ENCODE peak calls at places on chromosome 2, in five cellular contexts. One of them, this sample, is unnamed.

GRCh38 chr2:10552871-10553245 is 104.7 kb upstream of the ODC1 start:
- DNase-seq in body of pancreas: no peak
- DNase-seq in HepG2: no peak
- DNase-seq in CD8-positive, alpha-beta T cell: no peak
- DNase-seq in NCI-H510A treated with DMSO at 0.1 percent for 48 hours: no peak
- DNase-seq in this sample: no peak

GRCh38 chr2:29309090-29310054 is 194.2 kb downstream of the CLIP4 start:
- DNase-seq in HepG2: peak; percentile 62
- DNase-seq in NCI-H510A treated with DMSO at 0.1 percent for 48 hours: peak; percentile 60
- DNase-seq in CD8-positive, alpha-beta T cell: no peak
- DNase-seq in body of pancreas: peak; percentile 73
- DNase-seq in this sample: peak; percentile 58

GRCh38 chr2:65786765-65787164 is 354.4 kb upstream of the SPRED2 start:
- DNase-seq in HepG2: no peak
- DNase-seq in CD8-positive, alpha-beta T cell: no peak
- DNase-seq in NCI-H510A treated with DMSO at 0.1 percent for 48 hours: no peak
- DNase-seq in body of pancreas: no peak
- DNase-seq in this sample: no peak

GRCh38 chr2:12856934-12857660 is 140.4 kb downstream of the TRIB2 start:
- DNase-seq in NCI-H510A treated with DMSO at 0.1 percent for 48 hours: no peak
- DNase-seq in HepG2: no peak
- DNase-seq in CD8-positive, alpha-beta T cell: no peak
- DNase-seq in body of pancreas: no peak
- DNase-seq in this sample: no peak

GRCh38 chr2:216710531-216711282 is 15.4 kb upstream of the IGFBP5 start:
- DNase-seq in body of pancreas: no peak
- DNase-seq in CD8-positive, alpha-beta T cell: no peak
- DNase-seq in NCI-H510A treated with DMSO at 0.1 percent for 48 hours: no peak
- DNase-seq in HepG2: no peak
- DNase-seq in this sample: no peak

GRCh38 chr2:220336771-220337170 is 709.3 kb downstream of the SLC4A3 start:
- DNase-seq in HepG2: no peak
- DNase-seq in NCI-H510A treated with DMSO at 0.1 percent for 48 hours: no peak
- DNase-seq in body of pancreas: no peak
- DNase-seq in CD8-positive, alpha-beta T cell: no peak
- DNase-seq in this sample: no peak

GRCh38 chr2:14344355-14344754 is 288.2 kb upstream of the LRATD1 start:
- DNase-seq in body of pancreas: no peak
- DNase-seq in NCI-H510A treated with DMSO at 0.1 percent for 48 hours: no peak
- DNase-seq in CD8-positive, alpha-beta T cell: no peak
- DNase-seq in HepG2: no peak
- DNase-seq in this sample: no peak

GRCh38 chr2:129248183-129248582 is 731.3 kb upstream of the RAB6C start:
- DNase-seq in body of pancreas: no peak
- DNase-seq in NCI-H510A treated with DMSO at 0.1 percent for 48 hours: no peak
- DNase-seq in HepG2: no peak
- DNase-seq in CD8-positive, alpha-beta T cell: no peak
- DNase-seq in this sample: no peak

GRCh38 chr2:228318218-228318617 is 136.7 kb upstream of the SPHKAP start:
- DNase-seq in NCI-H510A treated with DMSO at 0.1 percent for 48 hours: peak; percentile 48
- DNase-seq in HepG2: peak; percentile 12
- DNase-seq in body of pancreas: peak; percentile 40
- DNase-seq in CD8-positive, alpha-beta T cell: no peak
- DNase-seq in this sample: no peak

GRCh38 chr2:32284321-32284720 is 6.6 kb downstream of the YIPF4 start:
- DNase-seq in NCI-H510A treated with DMSO at 0.1 percent for 48 hours: no peak
- DNase-seq in HepG2: no peak
- DNase-seq in CD8-positive, alpha-beta T cell: no peak
- DNase-seq in body of pancreas: no peak
- DNase-seq in this sample: no peak

GRCh38 chr2:7845332-7845731 is 836.5 kb upstream of the ID2 start:
- DNase-seq in CD8-positive, alpha-beta T cell: no peak
- DNase-seq in body of pancreas: no peak
- DNase-seq in NCI-H510A treated with DMSO at 0.1 percent for 48 hours: no peak
- DNase-seq in HepG2: peak; percentile 10
- DNase-seq in this sample: no peak

GRCh38 chr2:240925576-240926515 is 19.7 kb downstream of the CROCC2 start:
- DNase-seq in CD8-positive, alpha-beta T cell: no peak
- DNase-seq in HepG2: no peak
- DNase-seq in body of pancreas: peak; percentile 9
- DNase-seq in NCI-H510A treated with DMSO at 0.1 percent for 48 hours: no peak
- DNase-seq in this sample: peak; percentile 5

GRCh38 chr2:95268208-95269035 is 5.8 kb upstream of the PROM2 start:
- DNase-seq in body of pancreas: peak; percentile 2
- DNase-seq in HepG2: no peak
- DNase-seq in CD8-positive, alpha-beta T cell: no peak
- DNase-seq in NCI-H510A treated with DMSO at 0.1 percent for 48 hours: no peak
- DNase-seq in this sample: no peak

GRCh38 chr2:15930589-15931513 is 9.5 kb upstream of the MYCN start:
- DNase-seq in body of pancreas: no peak
- DNase-seq in NCI-H510A treated with DMSO at 0.1 percent for 48 hours: no peak
- DNase-seq in CD8-positive, alpha-beta T cell: no peak
- DNase-seq in HepG2: no peak
- DNase-seq in this sample: no peak

GRCh38 chr2:150080115-150080514 is 407.4 kb downstream of the RND3 start:
- DNase-seq in HepG2: no peak
- DNase-seq in CD8-positive, alpha-beta T cell: no peak
- DNase-seq in NCI-H510A treated with DMSO at 0.1 percent for 48 hours: no peak
- DNase-seq in body of pancreas: no peak
- DNase-seq in this sample: no peak

GRCh38 chr2:28643911-28644334 is 107.7 kb upstream of the PPP1CB start:
- DNase-seq in CD8-positive, alpha-beta T cell: no peak
- DNase-seq in HepG2: no peak
- DNase-seq in body of pancreas: no peak
- DNase-seq in NCI-H510A treated with DMSO at 0.1 percent for 48 hours: no peak
- DNase-seq in this sample: no peak

GRCh38 chr2:8490166-8490565 is 191.7 kb upstream of the ID2 start:
- DNase-seq in CD8-positive, alpha-beta T cell: no peak
- DNase-seq in NCI-H510A treated with DMSO at 0.1 percent for 48 hours: no peak
- DNase-seq in HepG2: no peak
- DNase-seq in body of pancreas: no peak
- DNase-seq in this sample: no peak

GRCh38 chr2:132824716-132825115 is 154.7 kb upstream of the LYPD1 start:
- DNase-seq in HepG2: no peak
- DNase-seq in NCI-H510A treated with DMSO at 0.1 percent for 48 hours: no peak
- DNase-seq in CD8-positive, alpha-beta T cell: no peak
- DNase-seq in body of pancreas: no peak
- DNase-seq in this sample: no peak

GRCh38 chr2:160838691-160839090 is 321.5 kb upstream of the TANK start:
- DNase-seq in body of pancreas: no peak
- DNase-seq in HepG2: no peak
- DNase-seq in NCI-H510A treated with DMSO at 0.1 percent for 48 hours: no peak
- DNase-seq in CD8-positive, alpha-beta T cell: no peak
- DNase-seq in this sample: no peak

GRCh38 chr2:119536707-119537106 is 7.5 kb upstream of the CFAP221 start:
- DNase-seq in CD8-positive, alpha-beta T cell: no peak
- DNase-seq in HepG2: no peak
- DNase-seq in body of pancreas: no peak
- DNase-seq in NCI-H510A treated with DMSO at 0.1 percent for 48 hours: no peak
- DNase-seq in this sample: no peak

GRCh38 chr2:240868286-240869108 is at the start of gene AGXT:
- DNase-seq in HepG2: peak; percentile 71
- DNase-seq in NCI-H510A treated with DMSO at 0.1 percent for 48 hours: peak; percentile 46
- DNase-seq in CD8-positive, alpha-beta T cell: no peak
- DNase-seq in body of pancreas: no peak
- DNase-seq in this sample: no peak

GRCh38 chr2:74944987-74945782 is 13.3 kb upstream of the POLE4 start:
- DNase-seq in CD8-positive, alpha-beta T cell: no peak
- DNase-seq in NCI-H510A treated with DMSO at 0.1 percent for 48 hours: no peak
- DNase-seq in HepG2: no peak
- DNase-seq in body of pancreas: no peak
- DNase-seq in this sample: no peak